ENCODE peak calls at places on chromosomes 5 and 9, in eight cellular contexts. Y is K562, T is spleen, Q is Panc1, I is HCT116, H is transverse colon, D is H1, M is sigmoid colon. V is an unnamed sample.

GRCh38 chr5:97425511-97425910 is 242.5 kb upstream of the RIOK2 start:
- DNase-seq in I (no peak), H (no peak), Q (no peak), M (no peak), Y (no peak), T (peak; percentile 23), D (no peak), V (no peak)

GRCh38 chr5:143083006-143083405 is 312.8 kb downstream of the ARHGAP26 start:
- DNase-seq in T (no peak), H (no peak), I (no peak), D (no peak), M (no peak), Q (no peak), Y (no peak), V (no peak)

GRCh38 chr9:113998529-113999255 is 79.4 kb downstream of the AMBP start:
- DNase-seq in M (no peak), D (no peak), I (no peak), H (no peak), Q (no peak), T (no peak), Y (no peak), V (peak; percentile 76)

GRCh38 chr5:6872441-6873160 is 159.4 kb downstream of the TENT4A start:
- DNase-seq in M (no peak), Y (no peak), T (no peak), H (no peak), D (no peak), I (no peak), Q (no peak), V (no peak)

GRCh38 chr9:92664394-92665152 is 5.4 kb downstream of the IPPK start:
- DNase-seq in I (no peak), H (no peak), T (peak; percentile 74), M (no peak), Y (no peak), Q (no peak), D (no peak), V (no peak)

GRCh38 chr5:2300421-2300820 is 417.7 kb upstream of the IRX4 start:
- DNase-seq in I (no peak), Y (no peak), M (peak; percentile 46), T (no peak), H (no peak), D (no peak), Q (no peak), V (peak; percentile 76)

GRCh38 chr5:150053231-150053626 is 33.1 kb downstream of the CSF1R start:
- DNase-seq in T (no peak), D (no peak), I (no peak), Y (no peak), H (no peak), Q (no peak), M (no peak), V (no peak)

GRCh38 chr9:95230046-95230445 is 87.5 kb downstream of the FANCC start:
- DNase-seq in M (no peak), H (no peak), T (no peak), Q (no peak), Y (no peak), I (no peak), D (no peak), V (no peak)

GRCh38 chr9:9919174-9919573 is 693.6 kb downstream of the PTPRD start:
- DNase-seq in H (no peak), M (no peak), I (no peak), Y (no peak), T (no peak), D (no peak), Q (no peak), V (no peak)

GRCh38 chr5:151660616-151661015 is 26.1 kb downstream of the SPARC start:
- DNase-seq in H (no peak), M (no peak), T (no peak), Y (no peak), D (no peak), I (no peak), Q (no peak), V (no peak)

GRCh38 chr5:142215915-142216681 is 107.5 kb downstream of the NDFIP1 start:
- DNase-seq in I (peak; percentile 66), T (no peak), H (peak; percentile 47), M (peak; percentile 92), Q (peak; percentile 41), Y (no peak), D (no peak), V (no peak)

GRCh38 chr5:141434006-141434405 is 3.7 kb downstream of the PCDHGA12 start:
- DNase-seq in Y (no peak), I (no peak), H (no peak), M (no peak), T (no peak), D (no peak), Q (no peak), V (no peak)

GRCh38 chr5:77631166-77631582 is 7.3 kb downstream of the OTP start:
- DNase-seq in H (no peak), I (no peak), Y (no peak), Q (no peak), T (no peak), M (no peak), D (no peak), V (no peak)

GRCh38 chr9:21778300-21778699 is 24.1 kb upstream of the MTAP start:
- DNase-seq in I (no peak), T (no peak), Y (no peak), M (no peak), Q (no peak), H (no peak), D (no peak), V (no peak)

GRCh38 chr5:141848771-141849370 is 29.3 kb downstream of the PCDH1 start:
- DNase-seq in Y (peak; percentile 71), Q (peak; percentile 41), H (peak; percentile 79), I (no peak), T (no peak), D (peak; percentile 83), M (peak; percentile 75), V (no peak)

GRCh38 chr5:121288781-121289180 is 562.9 kb upstream of the FTMT start:
- DNase-seq in T (no peak), D (no peak), M (no peak), I (no peak), H (no peak), Q (no peak), Y (no peak), V (no peak)

GRCh38 chr9:132201780-132202703 is 40.2 kb downstream of the NTNG2 start:
- DNase-seq in Y (peak; percentile 40), D (no peak), Q (no peak), H (no peak), M (no peak), I (no peak), T (no peak), V (no peak)

GRCh38 chr5:37554938-37555337 is 175.8 kb downstream of the WDR70 start:
- DNase-seq in D (no peak), T (no peak), I (no peak), H (no peak), Y (peak; percentile 22), Q (no peak), M (no peak), V (no peak)

DNA sequence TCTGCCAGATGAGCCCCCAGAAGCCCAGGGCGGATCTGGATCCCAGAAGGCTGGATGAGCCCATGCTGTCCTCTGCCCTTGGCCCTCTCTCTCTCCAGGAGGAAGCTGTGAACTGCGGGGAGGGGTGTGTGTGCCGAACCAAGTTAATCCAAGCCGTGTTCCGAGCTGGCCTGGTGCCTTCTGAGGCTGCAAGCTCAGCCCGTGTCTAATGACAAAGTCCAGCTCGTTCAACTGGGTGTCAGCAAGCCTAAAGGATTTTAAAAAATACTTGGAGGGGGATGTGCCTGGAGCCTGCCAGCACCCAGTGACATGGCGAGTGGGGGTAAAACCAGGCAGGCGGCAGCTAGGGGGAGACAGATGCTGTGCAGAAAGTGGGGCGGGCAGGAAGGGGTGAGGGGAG is 8.0 kb downstream of the STC2 start:
- DNase-seq in Y (no peak), I (no peak), H (peak; percentile 26), D (no peak), T (peak; percentile 56), M (peak; percentile 84), Q (no peak), V (no peak)
- TF ChIP-seq POLR2AphosphoS5 in Y (no peak), I (peak; percentile 5), H (no peak), D (no peak), T (peak; percentile 49), M (no peak), Q (no peak), V (no peak)

GRCh38 chr9:14272924-14273528 is 40.9 kb downstream of the NFIB start:
- DNase-seq in Q (no peak), Y (no peak), M (no peak), I (no peak), T (no peak), D (no peak), H (no peak), V (no peak)
- H3K4me1 ChIP-seq in Q (no peaks in the 10 kb centered on the region), Y (no peaks in the 10 kb centered on the region), M (peaks cover 89% of the 10 kb centered on the region), I (no peaks in the 10 kb centered on the region), T (no peaks in the 10 kb centered on the region), D (peaks cover 20% of the 10 kb centered on the region), H (peaks cover 5% of the 10 kb centered on the region), V (peaks cover 70% of the 10 kb centered on the region)

DNA sequence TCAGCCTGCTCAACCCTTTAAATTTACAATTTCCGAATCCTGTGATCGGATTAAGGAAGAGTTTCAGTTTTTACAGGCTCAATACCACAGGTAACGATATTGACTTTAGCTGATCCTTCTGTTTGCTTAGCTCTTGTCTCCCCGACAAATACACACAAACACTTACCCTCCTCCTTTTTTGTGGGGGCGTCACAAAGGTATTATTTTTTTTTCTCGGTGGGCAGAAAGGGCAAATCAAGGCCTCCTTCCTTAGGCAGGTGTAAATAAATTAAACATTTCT is 1.9 kb downstream of the TLE4 start:
- DNase-seq in Q (no peak), H (no peak), D (no peak), T (no peak), M (no peak), I (no peak), Y (no peak), V (no peak)
- H3K4me3 ChIP-seq in Q (peak overlapping the region; percentile 59), H (peak overlapping the region; percentile 98), D (peak overlapping the region; percentile 84), T (peak overlapping the region; percentile 96), M (peak overlapping the region; percentile 94), I (no peak overlapping the region), Y (peak overlapping the region; percentile 52), V (peak overlapping the region; percentile 99)

GRCh38 chr9:125540497-125540896 is 166.5 kb downstream of the MAPKAP1 start:
- DNase-seq in Q (no peak), I (no peak), H (no peak), D (no peak), Y (no peak), T (no peak), M (no peak), V (no peak)

GRCh38 chr9:125544474-125544873 is 162.5 kb downstream of the MAPKAP1 start:
- DNase-seq in Q (no peak), Y (no peak), H (no peak), T (no peak), D (no peak), M (no peak), I (no peak), V (no peak)

GRCh38 chr9:125544988-125545651 is 161.9 kb downstream of the MAPKAP1 start:
- DNase-seq in H (no peak), I (no peak), Y (no peak), D (no peak), Q (no peak), M (no peak), T (no peak), V (no peak)

GRCh38 chr9:125538092-125538473 is 168.9 kb downstream of the MAPKAP1 start:
- DNase-seq in Y (no peak), H (peak; percentile 60), T (no peak), Q (no peak), M (no peak), D (no peak), I (peak; percentile 74), V (no peak)

DNA sequence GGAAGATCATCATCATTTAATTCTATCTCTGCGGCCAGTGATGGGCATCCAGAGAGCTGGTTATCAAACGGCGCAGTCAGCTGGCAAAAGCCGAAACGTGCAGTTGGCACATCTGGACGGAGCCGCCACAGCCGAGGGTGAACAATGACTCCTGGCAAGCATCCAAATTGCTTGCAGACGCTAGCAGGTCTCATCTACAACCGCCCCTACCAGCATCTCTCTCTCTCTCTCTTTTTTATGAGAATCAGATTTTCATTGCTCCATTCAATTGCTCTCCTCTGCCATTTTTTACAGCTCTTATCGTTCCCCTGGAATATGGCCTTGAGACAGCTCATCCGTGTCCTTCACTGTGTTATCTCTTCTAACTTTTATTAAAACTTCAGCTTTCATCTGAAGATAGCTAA is 165.2 kb downstream of the MAPKAP1 start:
- DNase-seq in M (no peak), D (no peak), Y (no peak), T (no peak), I (no peak), Q (no peak), H (no peak), V (no peak)
- TF ChIP-seq POLR2AphosphoS5 in M (no peak), D (no peak), Y (no peak), T (no peak), I (no peak), Q (no peak), H (no peak), V (no peak)

V was measured in suprapubic skin.